ENCODE peak calls at places on chromosomes 3 and 15, in six cellular contexts. One of them, this sample, is unnamed.
A peak's percentile ranks its signal among the peaks of the same experiment; 100 is the strongest.

GRCh38 chr15:88681610-88682221 is 42.9 kb downstream of the ISG20 start:
- DNase-seq in endodermal cell: no peak
- DNase-seq in GM12892: no peak
- DNase-seq in right cardiac atrium: peak; percentile 72
- DNase-seq in NCI-H345: no peak
- DNase-seq in Calu3: no peak
- DNase-seq in this sample: no peak

GRCh38 chr3:126468028-126468891 is 7.4 kb downstream of the ZXDC start:
- DNase-seq in endodermal cell: peak; percentile 31
- DNase-seq in GM12892: no peak
- DNase-seq in right cardiac atrium: no peak
- DNase-seq in NCI-H345: no peak
- DNase-seq in Calu3: no peak
- DNase-seq in this sample: no peak

GRCh38 chr3:52068055-52068704 is 11.8 kb upstream of the DUSP7 start:
- DNase-seq in endodermal cell: no peak
- DNase-seq in GM12892: no peak
- DNase-seq in right cardiac atrium: no peak
- DNase-seq in NCI-H345: no peak
- DNase-seq in Calu3: no peak
- DNase-seq in this sample: no peak

GRCh38 chr15:24878153-24878552 is 76.6 kb upstream of the SNRPN start:
- DNase-seq in endodermal cell: no peak
- DNase-seq in GM12892: no peak
- DNase-seq in right cardiac atrium: peak; percentile 65
- DNase-seq in NCI-H345: no peak
- DNase-seq in Calu3: no peak
- DNase-seq in this sample: peak; percentile 30

GRCh38 chr3:178676942-178677606 is 140.8 kb downstream of the KCNMB2 start:
- DNase-seq in endodermal cell: no peak
- DNase-seq in GM12892: no peak
- DNase-seq in right cardiac atrium: no peak
- DNase-seq in NCI-H345: no peak
- DNase-seq in Calu3: no peak
- DNase-seq in this sample: no peak

GRCh38 chr15:36811903-36812302 is 232.5 kb downstream of the CDIN1 start:
- DNase-seq in endodermal cell: no peak
- DNase-seq in GM12892: no peak
- DNase-seq in right cardiac atrium: no peak
- DNase-seq in NCI-H345: no peak
- DNase-seq in Calu3: no peak
- DNase-seq in this sample: no peak

GRCh38 chr3:71247221-71247947 is 336.1 kb downstream of the FOXP1 start:
- DNase-seq in endodermal cell: peak; percentile 86
- DNase-seq in GM12892: no peak
- DNase-seq in right cardiac atrium: peak; percentile 65
- DNase-seq in NCI-H345: peak; percentile 44
- DNase-seq in Calu3: peak; percentile 58
- DNase-seq in this sample: peak; percentile 47

GRCh38 chr3:47978386-47978785 is 37.8 kb downstream of the MAP4 start:
- DNase-seq in endodermal cell: no peak
- DNase-seq in GM12892: no peak
- DNase-seq in right cardiac atrium: no peak
- DNase-seq in NCI-H345: no peak
- DNase-seq in Calu3: no peak
- DNase-seq in this sample: no peak

GRCh38 chr3:10262027-10262426 is 13.8 kb downstream of the TATDN2 start:
- DNase-seq in endodermal cell: no peak
- DNase-seq in GM12892: no peak
- DNase-seq in right cardiac atrium: no peak
- DNase-seq in NCI-H345: no peak
- DNase-seq in Calu3: no peak
- DNase-seq in this sample: no peak

GRCh38 chr3:150544040-150544439 is 2.3 kb downstream of the SERP1 start:
- DNase-seq in endodermal cell: no peak
- DNase-seq in GM12892: no peak
- DNase-seq in right cardiac atrium: no peak
- DNase-seq in NCI-H345: no peak
- DNase-seq in Calu3: no peak
- DNase-seq in this sample: no peak

GRCh38 chr15:92886229-92886628 is 13.9 kb upstream of the CHD2 start:
- DNase-seq in endodermal cell: no peak
- DNase-seq in GM12892: no peak
- DNase-seq in right cardiac atrium: no peak
- DNase-seq in NCI-H345: no peak
- DNase-seq in Calu3: no peak
- DNase-seq in this sample: no peak

GRCh38 chr3:189588061-189588817 is 43.0 kb upstream of the TP63 start:
- DNase-seq in endodermal cell: no peak
- DNase-seq in GM12892: no peak
- DNase-seq in right cardiac atrium: no peak
- DNase-seq in NCI-H345: no peak
- DNase-seq in Calu3: no peak
- DNase-seq in this sample: no peak

GRCh38 chr15:91496754-91497691 is 356.5 kb upstream of the SLCO3A1 start:
- DNase-seq in endodermal cell: no peak
- DNase-seq in GM12892: no peak
- DNase-seq in right cardiac atrium: peak; percentile 8
- DNase-seq in NCI-H345: no peak
- DNase-seq in Calu3: peak; percentile 18
- DNase-seq in this sample: no peak

GRCh38 chr15:47294765-47295259 is 422.5 kb upstream of the SEMA6D start:
- DNase-seq in endodermal cell: no peak
- DNase-seq in GM12892: no peak
- DNase-seq in right cardiac atrium: no peak
- DNase-seq in NCI-H345: no peak
- DNase-seq in Calu3: no peak
- DNase-seq in this sample: no peak

GRCh38 chr15:84992157-84992940 is 10.7 kb downstream of the PDE8A start:
- DNase-seq in endodermal cell: no peak
- DNase-seq in GM12892: no peak
- DNase-seq in right cardiac atrium: no peak
- DNase-seq in NCI-H345: no peak
- DNase-seq in Calu3: peak; percentile 65
- DNase-seq in this sample: no peak

GRCh38 chr3:35707904-35708303 is 68.6 kb downstream of the ARPP21 start:
- DNase-seq in endodermal cell: no peak
- DNase-seq in GM12892: no peak
- DNase-seq in right cardiac atrium: no peak
- DNase-seq in NCI-H345: no peak
- DNase-seq in Calu3: no peak
- DNase-seq in this sample: no peak

This sample was measured in heart left ventricle.